ENCODE peak calls at places on chromosomes 7 and 10, in nine cellular contexts. One of them, this sample, is unnamed.
A peak's percentile ranks its signal among the peaks of the same experiment; 100 is the strongest.

GRCh38 chr10:112966191-112966855 is 16.3 kb downstream of the TCF7L2 start:
- DNase-seq in NCI-H1694 treated with DMSO at 0.1 percent for 48 hours: no peak
- DNase-seq in WTC11: no peak
- DNase-seq in activated T-helper 1 cell treated with Interleukin-2 at 50 U/mL for 16 hours: no peak
- DNase-seq in HS-27A: no peak
- DNase-seq in stimulated activated CD8-positive, alpha-beta memory T cell treated with anti-CD3 and anti-CD28 coated beads, Interleukin-12 subunit alpha, Interleukin-12 subunit beta, amount 100 ng/mL, for 1 hour: no peak
- DNase-seq in epithelial cell of esophagus: no peak
- DNase-seq in stimulated activated CD4-positive, alpha-beta T cell treated with anti-CD3 and anti-CD28 coated beads, Interleukin-2, amount 100 ng/mL, for 48 hours: no peak
- DNase-seq in activated CD8-positive, alpha-beta memory T cell treated with anti-CD3 and anti-CD28 coated beads, Interleukin-2, amount 50 U/mL, for 4 hours: no peak
- DNase-seq in this sample: no peak

GRCh38 chr7:97179454-97180104 is 62.1 kb downstream of the SDHAF3 start:
- DNase-seq in NCI-H1694 treated with DMSO at 0.1 percent for 48 hours: peak; percentile 35
- DNase-seq in WTC11: peak; percentile 37
- DNase-seq in activated T-helper 1 cell treated with Interleukin-2 at 50 U/mL for 16 hours: peak; percentile 3
- DNase-seq in HS-27A: no peak
- DNase-seq in stimulated activated CD8-positive, alpha-beta memory T cell treated with anti-CD3 and anti-CD28 coated beads, Interleukin-12 subunit alpha, Interleukin-12 subunit beta, amount 100 ng/mL, for 1 hour: peak; percentile 10
- DNase-seq in epithelial cell of esophagus: peak; percentile 66
- DNase-seq in stimulated activated CD4-positive, alpha-beta T cell treated with anti-CD3 and anti-CD28 coated beads, Interleukin-2, amount 100 ng/mL, for 48 hours: peak; percentile 17
- DNase-seq in activated CD8-positive, alpha-beta memory T cell treated with anti-CD3 and anti-CD28 coated beads, Interleukin-2, amount 50 U/mL, for 4 hours: peak; percentile 28
- DNase-seq in this sample: no peak

GRCh38 chr10:48981310-48981907 is 41.8 kb upstream of the LRRC18 start:
- DNase-seq in NCI-H1694 treated with DMSO at 0.1 percent for 48 hours: no peak
- DNase-seq in WTC11: peak; percentile 87
- DNase-seq in activated T-helper 1 cell treated with Interleukin-2 at 50 U/mL for 16 hours: no peak
- DNase-seq in HS-27A: no peak
- DNase-seq in stimulated activated CD8-positive, alpha-beta memory T cell treated with anti-CD3 and anti-CD28 coated beads, Interleukin-12 subunit alpha, Interleukin-12 subunit beta, amount 100 ng/mL, for 1 hour: no peak
- DNase-seq in epithelial cell of esophagus: peak; percentile 28
- DNase-seq in stimulated activated CD4-positive, alpha-beta T cell treated with anti-CD3 and anti-CD28 coated beads, Interleukin-2, amount 100 ng/mL, for 48 hours: peak; percentile 50
- DNase-seq in activated CD8-positive, alpha-beta memory T cell treated with anti-CD3 and anti-CD28 coated beads, Interleukin-2, amount 50 U/mL, for 4 hours: peak; percentile 22
- DNase-seq in this sample: peak; percentile 3

GRCh38 chr7:5780801-5781496 is 514 bp downstream of the RNF216 start:
- DNase-seq in NCI-H1694 treated with DMSO at 0.1 percent for 48 hours: no peak
- DNase-seq in WTC11: peak; percentile 42
- DNase-seq in activated T-helper 1 cell treated with Interleukin-2 at 50 U/mL for 16 hours: peak; percentile 0
- DNase-seq in HS-27A: no peak
- DNase-seq in stimulated activated CD8-positive, alpha-beta memory T cell treated with anti-CD3 and anti-CD28 coated beads, Interleukin-12 subunit alpha, Interleukin-12 subunit beta, amount 100 ng/mL, for 1 hour: peak; percentile 4
- DNase-seq in epithelial cell of esophagus: peak; percentile 23
- DNase-seq in stimulated activated CD4-positive, alpha-beta T cell treated with anti-CD3 and anti-CD28 coated beads, Interleukin-2, amount 100 ng/mL, for 48 hours: peak; percentile 27
- DNase-seq in activated CD8-positive, alpha-beta memory T cell treated with anti-CD3 and anti-CD28 coated beads, Interleukin-2, amount 50 U/mL, for 4 hours: peak; percentile 32
- DNase-seq in this sample: no peak

GRCh38 chr10:5518143-5518542 is 6.6 kb upstream of the CALML3 start:
- DNase-seq in NCI-H1694 treated with DMSO at 0.1 percent for 48 hours: no peak
- DNase-seq in WTC11: no peak
- DNase-seq in activated T-helper 1 cell treated with Interleukin-2 at 50 U/mL for 16 hours: no peak
- DNase-seq in HS-27A: no peak
- DNase-seq in stimulated activated CD8-positive, alpha-beta memory T cell treated with anti-CD3 and anti-CD28 coated beads, Interleukin-12 subunit alpha, Interleukin-12 subunit beta, amount 100 ng/mL, for 1 hour: no peak
- DNase-seq in epithelial cell of esophagus: no peak
- DNase-seq in stimulated activated CD4-positive, alpha-beta T cell treated with anti-CD3 and anti-CD28 coated beads, Interleukin-2, amount 100 ng/mL, for 48 hours: no peak
- DNase-seq in activated CD8-positive, alpha-beta memory T cell treated with anti-CD3 and anti-CD28 coated beads, Interleukin-2, amount 50 U/mL, for 4 hours: no peak
- DNase-seq in this sample: no peak

GRCh38 chr10:49119746-49120145 is 4.4 kb upstream of the VSTM4 start:
- DNase-seq in NCI-H1694 treated with DMSO at 0.1 percent for 48 hours: no peak
- DNase-seq in WTC11: no peak
- DNase-seq in activated T-helper 1 cell treated with Interleukin-2 at 50 U/mL for 16 hours: no peak
- DNase-seq in HS-27A: no peak
- DNase-seq in stimulated activated CD8-positive, alpha-beta memory T cell treated with anti-CD3 and anti-CD28 coated beads, Interleukin-12 subunit alpha, Interleukin-12 subunit beta, amount 100 ng/mL, for 1 hour: no peak
- DNase-seq in epithelial cell of esophagus: peak; percentile 4
- DNase-seq in stimulated activated CD4-positive, alpha-beta T cell treated with anti-CD3 and anti-CD28 coated beads, Interleukin-2, amount 100 ng/mL, for 48 hours: no peak
- DNase-seq in activated CD8-positive, alpha-beta memory T cell treated with anti-CD3 and anti-CD28 coated beads, Interleukin-2, amount 50 U/mL, for 4 hours: no peak
- DNase-seq in this sample: no peak

GRCh38 chr10:14880201-14880600 is 1.5 kb downstream of the SUV39H2 start:
- DNase-seq in NCI-H1694 treated with DMSO at 0.1 percent for 48 hours: no peak
- DNase-seq in WTC11: no peak
- DNase-seq in activated T-helper 1 cell treated with Interleukin-2 at 50 U/mL for 16 hours: no peak
- DNase-seq in HS-27A: no peak
- DNase-seq in stimulated activated CD8-positive, alpha-beta memory T cell treated with anti-CD3 and anti-CD28 coated beads, Interleukin-12 subunit alpha, Interleukin-12 subunit beta, amount 100 ng/mL, for 1 hour: no peak
- DNase-seq in epithelial cell of esophagus: peak; percentile 22
- DNase-seq in stimulated activated CD4-positive, alpha-beta T cell treated with anti-CD3 and anti-CD28 coated beads, Interleukin-2, amount 100 ng/mL, for 48 hours: no peak
- DNase-seq in activated CD8-positive, alpha-beta memory T cell treated with anti-CD3 and anti-CD28 coated beads, Interleukin-2, amount 50 U/mL, for 4 hours: no peak
- DNase-seq in this sample: no peak

GRCh38 chr10:107043461-107043860 is 121.0 kb downstream of the SORCS1 start:
- DNase-seq in NCI-H1694 treated with DMSO at 0.1 percent for 48 hours: no peak
- DNase-seq in WTC11: no peak
- DNase-seq in activated T-helper 1 cell treated with Interleukin-2 at 50 U/mL for 16 hours: no peak
- DNase-seq in HS-27A: no peak
- DNase-seq in stimulated activated CD8-positive, alpha-beta memory T cell treated with anti-CD3 and anti-CD28 coated beads, Interleukin-12 subunit alpha, Interleukin-12 subunit beta, amount 100 ng/mL, for 1 hour: no peak
- DNase-seq in epithelial cell of esophagus: no peak
- DNase-seq in stimulated activated CD4-positive, alpha-beta T cell treated with anti-CD3 and anti-CD28 coated beads, Interleukin-2, amount 100 ng/mL, for 48 hours: no peak
- DNase-seq in activated CD8-positive, alpha-beta memory T cell treated with anti-CD3 and anti-CD28 coated beads, Interleukin-2, amount 50 U/mL, for 4 hours: no peak
- DNase-seq in this sample: no peak

GRCh38 chr7:121558288-121558687 is 162.2 kb upstream of the FAM3C start:
- DNase-seq in NCI-H1694 treated with DMSO at 0.1 percent for 48 hours: no peak
- DNase-seq in WTC11: no peak
- DNase-seq in activated T-helper 1 cell treated with Interleukin-2 at 50 U/mL for 16 hours: no peak
- DNase-seq in HS-27A: no peak
- DNase-seq in stimulated activated CD8-positive, alpha-beta memory T cell treated with anti-CD3 and anti-CD28 coated beads, Interleukin-12 subunit alpha, Interleukin-12 subunit beta, amount 100 ng/mL, for 1 hour: no peak
- DNase-seq in epithelial cell of esophagus: no peak
- DNase-seq in stimulated activated CD4-positive, alpha-beta T cell treated with anti-CD3 and anti-CD28 coated beads, Interleukin-2, amount 100 ng/mL, for 48 hours: no peak
- DNase-seq in activated CD8-positive, alpha-beta memory T cell treated with anti-CD3 and anti-CD28 coated beads, Interleukin-2, amount 50 U/mL, for 4 hours: no peak
- DNase-seq in this sample: no peak

GRCh38 chr7:52758337-52758736 is 277.1 kb upstream of the POM121L12 start:
- DNase-seq in NCI-H1694 treated with DMSO at 0.1 percent for 48 hours: no peak
- DNase-seq in WTC11: no peak
- DNase-seq in activated T-helper 1 cell treated with Interleukin-2 at 50 U/mL for 16 hours: no peak
- DNase-seq in HS-27A: no peak
- DNase-seq in stimulated activated CD8-positive, alpha-beta memory T cell treated with anti-CD3 and anti-CD28 coated beads, Interleukin-12 subunit alpha, Interleukin-12 subunit beta, amount 100 ng/mL, for 1 hour: no peak
- DNase-seq in epithelial cell of esophagus: no peak
- DNase-seq in stimulated activated CD4-positive, alpha-beta T cell treated with anti-CD3 and anti-CD28 coated beads, Interleukin-2, amount 100 ng/mL, for 48 hours: no peak
- DNase-seq in activated CD8-positive, alpha-beta memory T cell treated with anti-CD3 and anti-CD28 coated beads, Interleukin-2, amount 50 U/mL, for 4 hours: no peak
- DNase-seq in this sample: no peak